ENCODE peak calls at places on chromosome 2, in seven cellular contexts. One of them, this sample, is unnamed. For H3K9me3, the result is how much of the 10 kb centered on the place peaks cover.

GRCh38 chr2:137968477-137969417 is 4.5 kb downstream of the HNMT start:
- DNase-seq in SK-N-SH: no peak
- DNase-seq in fibroblast of lung: no peak
- DNase-seq in spleen: no peak
- DNase-seq in heart left ventricle: no peak
- DNase-seq in lung: no peak
- DNase-seq in neuronal stem cell: no peak
- DNase-seq in this sample: no peak

GRCh38 chr2:56266761-56267411 is 83.1 kb downstream of the CCDC85A start:
- DNase-seq in SK-N-SH: no peak
- DNase-seq in lung: no peak
- DNase-seq in heart left ventricle: no peak
- DNase-seq in neuronal stem cell: no peak
- DNase-seq in fibroblast of lung: no peak
- DNase-seq in spleen: no peak
- DNase-seq in this sample: no peak

GRCh38 chr2:45330617-45331016 is 280.4 kb downstream of the SRBD1 start:
- DNase-seq in fibroblast of lung: peak
- DNase-seq in neuronal stem cell: no peak
- DNase-seq in lung: no peak
- DNase-seq in spleen: no peak
- DNase-seq in heart left ventricle: no peak
- DNase-seq in SK-N-SH: no peak
- DNase-seq in this sample: no peak

GRCh38 chr2:203444738-203445137 is 90.4 kb downstream of the RAPH1 start:
- DNase-seq in fibroblast of lung: no peak
- DNase-seq in spleen: no peak
- DNase-seq in SK-N-SH: no peak
- DNase-seq in heart left ventricle: peak
- DNase-seq in neuronal stem cell: no peak
- DNase-seq in lung: no peak
- DNase-seq in this sample: no peak

GRCh38 chr2:233760043-233760442 is at the start of gene UGT1A1:
- DNase-seq in SK-N-SH: no peak
- DNase-seq in fibroblast of lung: no peak
- DNase-seq in neuronal stem cell: no peak
- DNase-seq in lung: no peak
- DNase-seq in heart left ventricle: no peak
- DNase-seq in spleen: no peak
- DNase-seq in this sample: no peak

GRCh38 chr2:11038641-11039040 is 116.6 kb upstream of the SLC66A3 start:
- DNase-seq in heart left ventricle: no peak
- DNase-seq in fibroblast of lung: no peak
- DNase-seq in lung: no peak
- DNase-seq in spleen: no peak
- DNase-seq in neuronal stem cell: no peak
- DNase-seq in SK-N-SH: no peak
- DNase-seq in this sample: no peak

GRCh38 chr2:209600257-209601180 is 171.1 kb upstream of the UNC80 start:
- DNase-seq in heart left ventricle: no peak
- DNase-seq in neuronal stem cell: no peak
- DNase-seq in SK-N-SH: peak
- DNase-seq in fibroblast of lung: no peak
- DNase-seq in spleen: no peak
- DNase-seq in lung: no peak
- DNase-seq in this sample: no peak

GRCh38 chr2:32688511-32688910 is 60.7 kb downstream of the TTC27 start:
- DNase-seq in neuronal stem cell: no peak
- DNase-seq in spleen: no peak
- DNase-seq in lung: no peak
- DNase-seq in fibroblast of lung: peak
- DNase-seq in SK-N-SH: no peak
- DNase-seq in heart left ventricle: no peak
- DNase-seq in this sample: no peak

GRCh38 chr2:127437781-127438726 is 19.8 kb downstream of the PROC start:
- DNase-seq in heart left ventricle: no peak
- DNase-seq in SK-N-SH: no peak
- DNase-seq in spleen: no peak
- DNase-seq in neuronal stem cell: peak
- DNase-seq in lung: peak
- DNase-seq in fibroblast of lung: no peak
- DNase-seq in this sample: no peak

GRCh38 chr2:85435220-85435958 is 16.9 kb downstream of the SH2D6 start:
- DNase-seq in heart left ventricle: no peak
- DNase-seq in lung: no peak
- DNase-seq in neuronal stem cell: no peak
- DNase-seq in fibroblast of lung: no peak
- DNase-seq in spleen: no peak
- DNase-seq in SK-N-SH: no peak
- DNase-seq in this sample: no peak

GRCh38 chr2:26523750-26524149 is 45.8 kb upstream of the OTOF start:
- DNase-seq in SK-N-SH: no peak
- DNase-seq in spleen: peak
- DNase-seq in heart left ventricle: no peak
- DNase-seq in neuronal stem cell: no peak
- DNase-seq in fibroblast of lung: no peak
- DNase-seq in lung: no peak
- DNase-seq in this sample: no peak

GRCh38 chr2:179446475-179447141 is 182.0 kb upstream of the SESTD1 start:
- DNase-seq in lung: no peak
- DNase-seq in neuronal stem cell: no peak
- DNase-seq in fibroblast of lung: no peak
- DNase-seq in heart left ventricle: no peak
- DNase-seq in spleen: no peak
- DNase-seq in SK-N-SH: no peak
- DNase-seq in this sample: no peak

GRCh38 chr2:13638181-13638580 is 921.4 kb downstream of the TRIB2 start:
- DNase-seq in neuronal stem cell: no peak
- DNase-seq in spleen: no peak
- DNase-seq in lung: no peak
- DNase-seq in heart left ventricle: no peak
- DNase-seq in fibroblast of lung: peak
- DNase-seq in SK-N-SH: no peak
- DNase-seq in this sample: no peak

GRCh38 chr2:64015386-64015785 is 3.8 kb downstream of the VPS54 start:
- DNase-seq in neuronal stem cell: no peak
- DNase-seq in lung: no peak
- DNase-seq in fibroblast of lung: no peak
- DNase-seq in heart left ventricle: no peak
- DNase-seq in spleen: no peak
- DNase-seq in SK-N-SH: no peak
- DNase-seq in this sample: no peak

GRCh38 chr2:112006076-112006410 is 49.0 kb upstream of the TMEM87B start:
- DNase-seq in heart left ventricle: no peak
- DNase-seq in neuronal stem cell: no peak
- DNase-seq in spleen: no peak
- DNase-seq in fibroblast of lung: peak
- DNase-seq in lung: no peak
- DNase-seq in SK-N-SH: no peak
- DNase-seq in this sample: no peak

GRCh38 chr2:133097666-133098065 is 427.7 kb upstream of the LYPD1 start:
- DNase-seq in neuronal stem cell: no peak
- DNase-seq in SK-N-SH: no peak
- DNase-seq in spleen: no peak
- DNase-seq in fibroblast of lung: peak
- DNase-seq in heart left ventricle: no peak
- DNase-seq in lung: no peak
- DNase-seq in this sample: no peak

GRCh38 chr2:214695789-214696188 is 113.7 kb downstream of the BARD1 start:
- DNase-seq in heart left ventricle: no peak
- DNase-seq in fibroblast of lung: no peak
- DNase-seq in neuronal stem cell: no peak
- DNase-seq in SK-N-SH: no peak
- DNase-seq in spleen: no peak
- DNase-seq in lung: no peak
- DNase-seq in this sample: no peak

GRCh38 chr2:217077841-217078407 is 218.1 kb upstream of the TNP1 start:
- DNase-seq in heart left ventricle: no peak
- DNase-seq in neuronal stem cell: no peak
- DNase-seq in fibroblast of lung: peak
- DNase-seq in spleen: no peak
- DNase-seq in SK-N-SH: no peak
- DNase-seq in lung: no peak
- DNase-seq in this sample: no peak

GRCh38 chr2:44948565-44949328 is 7.2 kb downstream of the SIX3 start:
- DNase-seq in heart left ventricle: no peak
- DNase-seq in spleen: peak
- DNase-seq in neuronal stem cell: no peak
- DNase-seq in SK-N-SH: no peak
- DNase-seq in lung: no peak
- DNase-seq in fibroblast of lung: no peak
- DNase-seq in this sample: no peak

GRCh38 chr2:196987654-196988364 is 61.3 kb upstream of the PGAP1 start:
- DNase-seq in spleen: no peak
- DNase-seq in lung: no peak
- DNase-seq in heart left ventricle: peak
- DNase-seq in SK-N-SH: peak
- DNase-seq in neuronal stem cell: no peak
- DNase-seq in fibroblast of lung: peak
- DNase-seq in this sample: peak

DNA sequence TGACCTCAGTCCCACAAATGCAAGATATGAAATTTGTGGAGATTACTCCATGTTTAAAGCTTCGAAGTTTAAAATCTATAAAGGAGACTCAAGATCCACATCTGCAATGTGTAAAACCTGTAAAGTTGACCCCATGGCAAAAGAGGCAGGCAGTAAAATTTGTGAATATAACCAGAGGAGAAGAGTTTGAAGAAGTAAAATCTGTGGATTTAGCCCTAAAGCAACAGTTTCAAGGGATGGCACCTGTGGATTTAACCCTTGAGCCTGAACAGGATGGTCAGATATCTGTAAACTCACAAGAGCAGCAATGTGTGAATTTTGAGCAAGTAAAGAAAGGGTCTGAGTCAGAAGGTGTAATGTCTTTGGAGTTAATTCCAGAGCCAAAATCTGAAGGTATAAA is 11.2 kb upstream of the ZNF512 start:
- DNase-seq in neuronal stem cell: no peak
- DNase-seq in SK-N-SH: no peak
- DNase-seq in heart left ventricle: no peak
- DNase-seq in spleen: no peak
- DNase-seq in lung: no peak
- DNase-seq in fibroblast of lung: no peak
- DNase-seq in this sample: no peak
- H3K9me3 ChIP-seq in neuronal stem cell: under half
- H3K9me3 ChIP-seq in SK-N-SH: under half
- H3K9me3 ChIP-seq in heart left ventricle: under half
- H3K9me3 ChIP-seq in spleen: under half
- H3K9me3 ChIP-seq in lung: under half
- H3K9me3 ChIP-seq in fibroblast of lung: under half
- H3K9me3 ChIP-seq in this sample: under half

GRCh38 chr2:108455571-108455970 is 6.6 kb downstream of the GCC2 start:
- DNase-seq in heart left ventricle: no peak
- DNase-seq in fibroblast of lung: no peak
- DNase-seq in neuronal stem cell: no peak
- DNase-seq in SK-N-SH: no peak
- DNase-seq in spleen: no peak
- DNase-seq in lung: no peak
- DNase-seq in this sample: no peak

GRCh38 chr2:108458082-108458481 is 9.1 kb downstream of the GCC2 start:
- DNase-seq in spleen: no peak
- DNase-seq in fibroblast of lung: no peak
- DNase-seq in heart left ventricle: no peak
- DNase-seq in SK-N-SH: no peak
- DNase-seq in neuronal stem cell: no peak
- DNase-seq in lung: no peak
- DNase-seq in this sample: no peak

GRCh38 chr2:108460345-108461037 is 11.5 kb downstream of the GCC2 start:
- DNase-seq in lung: no peak
- DNase-seq in heart left ventricle: no peak
- DNase-seq in fibroblast of lung: no peak
- DNase-seq in spleen: no peak
- DNase-seq in SK-N-SH: no peak
- DNase-seq in neuronal stem cell: no peak
- DNase-seq in this sample: no peak

GRCh38 chr2:108454440-108454839 is 5.4 kb downstream of the GCC2 start:
- DNase-seq in fibroblast of lung: no peak
- DNase-seq in neuronal stem cell: no peak
- DNase-seq in SK-N-SH: no peak
- DNase-seq in lung: no peak
- DNase-seq in spleen: no peak
- DNase-seq in heart left ventricle: no peak
- DNase-seq in this sample: no peak

DNA sequence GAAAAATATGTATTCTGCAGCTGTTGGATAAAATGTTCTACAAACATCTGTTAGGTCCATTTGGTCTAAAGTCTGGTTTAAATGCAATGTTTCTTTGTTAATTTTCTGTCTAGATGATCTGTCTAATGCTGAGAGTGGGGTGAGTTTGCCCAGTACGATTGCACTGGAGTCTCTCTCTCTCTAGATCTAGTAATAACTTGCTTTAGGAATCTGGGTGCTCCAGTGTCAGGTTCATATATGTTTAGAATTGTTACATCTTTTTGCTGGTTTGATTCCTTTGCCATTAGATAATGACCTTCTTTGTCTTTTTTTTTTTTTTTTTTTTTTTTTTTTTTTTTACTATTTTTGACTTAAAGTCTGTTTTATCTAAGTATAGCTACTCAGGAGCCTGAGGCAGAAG is 10.4 kb downstream of the GCC2 start:
- DNase-seq in lung: no peak
- DNase-seq in SK-N-SH: no peak
- DNase-seq in neuronal stem cell: no peak
- DNase-seq in fibroblast of lung: no peak
- DNase-seq in heart left ventricle: no peak
- DNase-seq in spleen: no peak
- DNase-seq in this sample: no peak
- H3K9me3 ChIP-seq in lung: under half
- H3K9me3 ChIP-seq in SK-N-SH: under half
- H3K9me3 ChIP-seq in neuronal stem cell: under half
- H3K9me3 ChIP-seq in fibroblast of lung: under half
- H3K9me3 ChIP-seq in heart left ventricle: under half
- H3K9me3 ChIP-seq in spleen: under half
- H3K9me3 ChIP-seq in this sample: under half

GRCh38 chr2:89845532-89845931 is 1154.1 kb downstream of the RPIA start:
- DNase-seq in SK-N-SH: no peak
- DNase-seq in fibroblast of lung: no peak
- DNase-seq in neuronal stem cell: no peak
- DNase-seq in heart left ventricle: no peak
- DNase-seq in spleen: no peak
- DNase-seq in lung: no peak
- DNase-seq in this sample: no peak
- H3K9me3 ChIP-seq in SK-N-SH: under half
- H3K9me3 ChIP-seq in fibroblast of lung: under half
- H3K9me3 ChIP-seq in neuronal stem cell: under half
- H3K9me3 ChIP-seq in heart left ventricle: under half
- H3K9me3 ChIP-seq in spleen: under half
- H3K9me3 ChIP-seq in lung: under half
- H3K9me3 ChIP-seq in this sample: under half

DNA sequence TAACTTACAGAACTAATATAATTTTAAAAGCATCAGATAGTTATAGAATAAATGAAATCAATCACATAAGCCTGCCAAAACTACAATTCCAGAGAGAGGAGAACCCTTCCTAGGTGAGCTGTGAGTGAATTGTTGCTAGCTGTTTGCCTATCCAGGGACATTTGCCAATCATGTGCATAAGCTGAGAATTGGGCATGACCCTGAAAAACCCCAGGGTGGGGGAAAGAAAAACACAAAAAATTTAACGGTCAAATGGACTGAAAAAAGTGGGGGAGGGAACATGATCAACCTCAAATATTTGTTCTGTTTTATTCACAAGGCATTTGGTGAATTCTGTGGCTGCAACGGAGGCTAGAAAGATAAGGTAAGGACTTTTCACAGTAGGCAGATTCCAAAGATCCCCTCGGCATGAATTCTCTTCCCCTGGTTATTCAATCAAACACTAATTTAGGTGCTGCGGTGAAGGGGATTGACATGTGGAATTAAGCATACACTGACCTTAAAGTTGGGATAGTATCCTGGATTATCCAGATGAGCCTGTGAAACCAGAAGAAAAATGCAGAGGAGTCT is 203.9 kb upstream of the RGPD4 start:
- DNase-seq in neuronal stem cell: no peak
- DNase-seq in heart left ventricle: no peak
- DNase-seq in fibroblast of lung: no peak
- DNase-seq in spleen: no peak
- DNase-seq in lung: no peak
- DNase-seq in SK-N-SH: no peak
- DNase-seq in this sample: no peak
- H3K9me3 ChIP-seq in neuronal stem cell: under half
- H3K9me3 ChIP-seq in heart left ventricle: under half
- H3K9me3 ChIP-seq in fibroblast of lung: under half
- H3K9me3 ChIP-seq in spleen: under half
- H3K9me3 ChIP-seq in lung: under half
- H3K9me3 ChIP-seq in SK-N-SH: under half
- H3K9me3 ChIP-seq in this sample: under half

This sample was measured in mucosa of descending colon.